ENCODE peak calls at places on chromosomes 3 and 15, in five cellular contexts. Q, T, K, D and G are unnamed samples.
A peak's percentile ranks its signal among the peaks of the same experiment; 100 is the strongest.

GRCh38 chr3:142844339-142844977 is 44.4 kb downstream of the PCOLCE2 start:
- DNase-seq in D (peak; percentile 78), Q (no peak), T (peak; percentile 34), K (no peak), G (peak; percentile 35)

GRCh38 chr15:49737138-49737537 is 116.3 kb downstream of the DTWD1 start:
- DNase-seq in Q (no peak), T (no peak), D (no peak), K (no peak), G (no peak)

GRCh38 chr3:136632625-136633081 is 119.5 kb downstream of the STAG1 start:
- DNase-seq in T (no peak), Q (no peak), D (no peak), K (no peak), G (no peak)

GRCh38 chr3:150681037-150681436 is 22.7 kb downstream of the ERICH6 start:
- DNase-seq in Q (no peak), T (no peak), D (no peak), K (no peak), G (peak; percentile 70)

GRCh38 chr15:85151861-85152260 is 170.2 kb downstream of the PDE8A start:
- DNase-seq in Q (no peak), D (no peak), K (no peak), T (no peak), G (no peak)

GRCh38 chr3:70264122-70264780 is 48.2 kb downstream of the MDFIC2 start:
- DNase-seq in D (peak; percentile 7), T (no peak), K (no peak), Q (no peak), G (no peak)

GRCh38 chr15:42057744-42058646 is 36.4 kb downstream of the PLA2G4D start:
- DNase-seq in K (no peak), D (no peak), T (no peak), Q (no peak), G (no peak)

GRCh38 chr3:108564564-108564963 is 24.7 kb downstream of the CIP2A start:
- DNase-seq in Q (no peak), K (no peak), D (peak; percentile 9), T (no peak), G (no peak)

GRCh38 chr3:151130437-151130836 is 45.0 kb downstream of the MED12L start:
- DNase-seq in Q (no peak), T (no peak), D (no peak), K (no peak), G (no peak)

GRCh38 chr3:87298111-87298718 is 21.8 kb upstream of the POU1F1 start:
- DNase-seq in K (no peak), D (peak; percentile 59), T (no peak), Q (no peak), G (peak; percentile 28)

GRCh38 chr15:67303490-67304363 is 49.1 kb downstream of the IQCH start:
- DNase-seq in D (peak; percentile 47), K (no peak), T (peak; percentile 32), Q (no peak), G (peak; percentile 28)

GRCh38 chr3:58998476-58999117 is 51.2 kb downstream of the CFAP20DC start:
- DNase-seq in D (peak; percentile 99), K (no peak), Q (no peak), T (no peak), G (no peak)

GRCh38 chr3:163951397-163951987 is 1126.8 kb downstream of the SI start:
- DNase-seq in T (no peak), D (peak; percentile 1), Q (no peak), K (no peak), G (peak; percentile 3)

GRCh38 chr3:111676177-111677021 is 81.3 kb upstream of the ZBED2 start:
- DNase-seq in T (no peak), Q (no peak), D (peak; percentile 42), K (no peak), G (no peak)

GRCh38 chr15:69523010-69524001 is 70.7 kb downstream of the RPLP1 start:
- DNase-seq in Q (peak; percentile 20), K (peak; percentile 84), D (peak; percentile 84), T (peak; percentile 70), G (peak; percentile 39)

GRCh38 chr3:51862886-51863285 is 1.5 kb downstream of the IQCF2 start:
- DNase-seq in T (no peak), D (no peak), K (no peak), Q (no peak), G (no peak)

GRCh38 chr3:189040934-189041333 is 130.8 kb upstream of the TPRG1 start:
- DNase-seq in T (peak; percentile 25), D (no peak), Q (no peak), K (no peak), G (no peak)

GRCh38 chr3:158912621-158913020 is 110.8 kb downstream of the MFSD1 start:
- DNase-seq in T (no peak), K (no peak), D (peak; percentile 52), Q (no peak), G (no peak)

GRCh38 chr15:87764461-87765236 is 491.9 kb downstream of the NTRK3 start:
- DNase-seq in K (no peak), Q (no peak), D (peak; percentile 85), T (no peak), G (no peak)

GRCh38 chr3:9158865-9159630 is 90.4 kb downstream of the SRGAP3 start:
- DNase-seq in D (no peak), Q (no peak), T (no peak), K (no peak), G (no peak)

GRCh38 chr3:143001034-143001368 is 369 bp upstream of the U2SURP start:
- DNase-seq in T (peak; percentile 79), Q (no peak), D (no peak), K (no peak), G (no peak)

GRCh38 chr3:150828997-150829396 is 66.0 kb upstream of the SIAH2 start:
- DNase-seq in D (no peak), K (no peak), Q (no peak), T (no peak), G (no peak)

GRCh38 chr15:73239564-73240208 is 129.1 kb downstream of the HCN4 start:
- DNase-seq in T (no peak), D (no peak), Q (no peak), K (no peak), G (no peak)

GRCh38 chr3:72078661-72079368 is 293.9 kb upstream of the PROK2 start:
- DNase-seq in K (no peak), Q (no peak), D (no peak), T (no peak), G (no peak)

GRCh38 chr3:11544413-11545181 is 99.1 kb downstream of the VGLL4 start:
- DNase-seq in D (peak; percentile 62), Q (no peak), T (peak; percentile 38), K (peak; percentile 68), G (no peak)

GRCh38 chr15:98965597-98965996 is 42.0 kb downstream of the PGPEP1L start:
- DNase-seq in Q (no peak), T (no peak), K (no peak), D (no peak), G (no peak)

GRCh38 chr15:65212097-65212496 is 824 bp upstream of the CILP start:
- DNase-seq in K (peak; percentile 36), Q (no peak), T (peak; percentile 52), D (peak; percentile 18), G (peak; percentile 64)

GRCh38 chr3:37819591-37819990 is 42.1 kb upstream of the CTDSPL start:
- DNase-seq in D (no peak), T (no peak), Q (no peak), K (peak; percentile 91), G (no peak)

GRCh38 chr3:175940881-175941280 is 1081.7 kb downstream of the NAALADL2 start:
- DNase-seq in D (no peak), T (peak; percentile 15), K (no peak), Q (no peak), G (peak; percentile 6)

GRCh38 chr3:5565026-5565425 is 377.5 kb downstream of the EDEM1 start:
- DNase-seq in D (no peak), K (no peak), T (no peak), Q (no peak), G (no peak)

GRCh38 chr15:101652783-101653430 is 726 bp upstream of the TM2D3 start:
- DNase-seq in D (peak; percentile 89), K (peak; percentile 72), Q (no peak), T (no peak), G (no peak)

GRCh38 chr3:45134758-45135521 is 11.2 kb downstream of the CDCP1 start:
- DNase-seq in Q (no peak), D (peak; percentile 63), T (no peak), K (no peak), G (no peak)

GRCh38 chr3:33775363-33775762 is 23.1 kb upstream of the PDCD6IP start:
- DNase-seq in T (no peak), D (peak; percentile 49), K (no peak), Q (no peak), G (no peak)
- H3K4me3 ChIP-seq in T (no peak overlapping the region), D (no peak overlapping the region), K (no peak overlapping the region), Q (no peak overlapping the region), G (no peak overlapping the region)

GRCh38 chr15:79332824-79333510 is 22.1 kb downstream of the TMED3 start:
- DNase-seq in Q (no peak), T (no peak), D (no peak), K (no peak), G (no peak)
- H3K4me3 ChIP-seq in Q (no peak overlapping the region), T (no peak overlapping the region), D (no peak overlapping the region), K (no peak overlapping the region), G (no peak overlapping the region)

DNA sequence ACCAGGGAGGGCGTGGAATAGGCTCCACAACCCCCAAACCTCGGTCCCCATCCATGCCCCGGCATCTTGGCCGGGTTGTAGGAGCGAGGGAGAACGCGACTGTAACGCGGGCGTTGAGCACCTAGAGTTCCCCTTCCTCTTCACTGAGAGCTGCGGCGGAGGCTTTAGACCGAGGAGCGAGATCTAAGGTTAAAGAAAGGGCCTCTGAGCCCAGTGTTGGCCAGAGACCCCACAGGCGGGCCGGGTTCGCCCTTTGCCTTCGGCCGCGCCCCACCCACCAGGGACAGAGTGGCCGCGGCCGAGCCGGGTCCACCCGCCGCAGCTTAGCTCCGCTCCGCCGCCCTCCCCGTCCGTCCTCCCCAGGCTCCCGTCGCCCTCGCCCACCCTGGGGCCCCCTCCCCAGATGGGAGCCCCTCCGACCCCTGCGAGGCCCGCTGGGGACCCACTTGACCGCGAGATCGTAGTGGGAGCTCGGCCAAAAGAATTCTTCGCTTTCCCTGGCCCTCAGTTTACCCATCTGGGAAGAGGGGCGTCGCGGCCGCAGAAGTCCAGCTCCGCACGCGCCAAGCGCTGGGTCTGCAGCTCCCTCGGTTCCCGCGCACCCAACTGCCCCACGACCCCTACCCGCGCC is 425 bp downstream of the ANPEP start:
- DNase-seq in K (no peak), Q (no peak), T (peak; percentile 60), D (peak; percentile 62), G (no peak)
- H3K4me3 ChIP-seq in K (peak overlapping the region; percentile 24), Q (peak overlapping the region; percentile 37), T (peak overlapping the region; percentile 82), D (peak overlapping the region; percentile 96), G (no peak overlapping the region)

GRCh38 chr3:28575100-28575747 is 226.6 kb upstream of the AZI2 start:
- DNase-seq in Q (no peak), D (peak; percentile 35), K (no peak), T (no peak), G (no peak)
- H3K4me3 ChIP-seq in Q (no peak overlapping the region), D (peak overlapping the region; percentile 69), K (peak overlapping the region; percentile 23), T (no peak overlapping the region), G (no peak overlapping the region)

GRCh38 chr3:196609343-196609775 is 30.1 kb upstream of the NRROS start:
- DNase-seq in D (peak; percentile 87), T (peak; percentile 99), Q (peak; percentile 79), K (peak; percentile 94), G (peak; percentile 97)
- H3K4me3 ChIP-seq in D (no peak overlapping the region), T (no peak overlapping the region), Q (no peak overlapping the region), K (no peak overlapping the region), G (peak overlapping the region; percentile 27)

GRCh38 chr3:161372321-161373260 is 1.3 kb upstream of the SPTSSB start:
- DNase-seq in D (peak; percentile 42), T (no peak), K (peak; percentile 57), Q (no peak), G (no peak)
- H3K4me3 ChIP-seq in D (peak overlapping the region; percentile 66), T (peak overlapping the region; percentile 29), K (peak overlapping the region; percentile 11), Q (peak overlapping the region; percentile 58), G (peak overlapping the region; percentile 23)